ENCODE peak calls at places on chromosomes 4 and X, in seven cellular contexts. E is tibial nerve, D is testis, Q is ovary, T is fibroblast of lung, A is adrenal gland, R is mucosa of descending colon. G is an unnamed sample.

GRCh38 chr4:165151734-165152133 is 39.1 kb upstream of the TMEM192 start:
- DNase-seq in E (no peak), D (no peak), Q (no peak), T (peak), A (no peak), R (no peak), G (no peak)

GRCh38 chr4:125313497-125313896 is 1.3 kb upstream of the FAT4 start:
- DNase-seq in E (no peak), D (peak), Q (no peak), T (peak), A (peak), R (no peak), G (no peak)

GRCh38 chr4:53563824-53564223 is 27.5 kb downstream of the LNX1 start:
- DNase-seq in E (no peak), D (no peak), Q (no peak), T (peak), A (no peak), R (no peak), G (no peak)

GRCh38 chr4:92600638-92601037 is 296.9 kb downstream of the GRID2 start:
- DNase-seq in E (no peak), D (no peak), Q (no peak), T (no peak), A (no peak), R (no peak), G (no peak)

GRCh38 chrX:107857815-107858214 is 32.1 kb downstream of the MID2 start:
- DNase-seq in E (no peak), D (no peak), Q (no peak), T (no peak), A (no peak), R (no peak), G (no peak)

GRCh38 chr4:186347743-186348142 is 81.8 kb downstream of the F11 start:
- DNase-seq in E (no peak), D (no peak), Q (no peak), T (no peak), A (no peak), R (no peak), G (no peak)

GRCh38 chr4:175536852-175537453 is 275.1 kb downstream of the GPM6A start:
- DNase-seq in E (no peak), D (no peak), Q (no peak), T (peak), A (no peak), R (no peak), G (no peak)

GRCh38 chr4:130722370-130722769 is 1626.4 kb downstream of the C4orf33 start:
- DNase-seq in E (no peak), D (no peak), Q (no peak), T (no peak), A (no peak), R (no peak), G (no peak)

GRCh38 chr4:67198757-67199156 is 346.5 kb downstream of the CENPC start:
- DNase-seq in E (no peak), D (peak), Q (no peak), T (no peak), A (no peak), R (no peak), G (no peak)
- TF ChIP-seq CTCF in E (no peak), D (peak), Q (no peak), T (no peak), A (no peak), R (no peak), G (peak)

DNA sequence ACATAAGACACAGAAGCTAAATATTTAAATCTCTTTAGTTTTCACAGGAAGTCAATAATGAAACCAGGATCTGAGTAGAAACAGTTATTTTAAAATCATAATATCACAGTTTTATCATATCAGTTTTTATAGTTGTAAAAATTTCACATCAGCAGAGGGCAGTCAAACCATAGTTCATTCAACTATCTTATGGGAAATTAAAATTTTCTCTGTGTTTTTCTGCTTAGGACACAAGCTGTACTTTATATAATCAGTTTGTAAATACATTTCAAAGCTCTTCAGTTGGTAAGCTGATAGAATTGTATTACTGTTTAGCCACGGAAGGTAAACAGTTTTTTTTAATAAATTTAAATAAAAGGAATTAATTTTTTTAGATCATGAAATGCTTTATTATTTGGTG is 204.8 kb upstream of the NUDT6 start:
- DNase-seq in E (no peak), D (no peak), Q (no peak), T (peak), A (no peak), R (no peak), G (no peak)
- TF ChIP-seq CTCF in E (peak), D (peak), Q (no peak), T (no peak), A (no peak), R (no peak), G (peak)

GRCh38 chrX:126770179-126770578 is 49.4 kb upstream of the PRR32 start:
- DNase-seq in E (no peak), D (peak), Q (no peak), T (no peak), A (peak), R (no peak), G (no peak)
- TF ChIP-seq CTCF in E (peak), D (peak), Q (peak), T (no peak), A (peak), R (no peak), G (peak)

GRCh38 chr4:77582151-77582550 is 23.5 kb upstream of the CXCL13 start:
- DNase-seq in E (no peak), D (no peak), Q (no peak), T (no peak), A (no peak), R (no peak), G (no peak)

GRCh38 chr4:77581724-77582123 is 23.9 kb upstream of the CXCL13 start:
- DNase-seq in E (no peak), D (no peak), Q (no peak), T (peak), A (no peak), R (no peak), G (no peak)

GRCh38 chr4:77579406-77580076 is 26.1 kb upstream of the CXCL13 start:
- DNase-seq in E (no peak), D (no peak), Q (no peak), T (peak), A (no peak), R (no peak), G (no peak)

GRCh38 chr4:77576351-77576750 is 29.3 kb upstream of the CXCL13 start:
- DNase-seq in E (no peak), D (no peak), Q (no peak), T (no peak), A (no peak), R (no peak), G (no peak)

DNA sequence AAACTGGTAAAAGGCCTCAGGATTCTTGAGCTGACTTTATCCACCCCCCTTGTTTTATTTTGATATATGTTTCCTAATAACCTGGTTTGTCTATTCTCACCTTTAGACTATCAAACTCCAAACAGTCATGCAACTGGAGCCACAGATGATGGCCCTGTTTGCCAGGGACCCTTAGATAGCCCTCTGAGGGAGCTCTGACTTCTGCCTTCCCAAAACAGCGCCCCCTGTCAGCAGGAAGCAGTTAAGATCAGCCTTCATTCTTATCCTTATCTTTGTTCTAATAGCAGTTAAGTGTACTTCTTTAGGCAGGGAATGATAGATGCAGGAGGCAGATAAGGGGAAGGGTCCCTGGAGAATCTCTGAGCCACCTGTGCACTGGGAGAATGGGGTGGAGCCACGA is 27.5 kb upstream of the CXCL13 start:
- DNase-seq in E (no peak), D (no peak), Q (no peak), T (no peak), A (no peak), R (no peak), G (no peak)
- TF ChIP-seq CTCF in E (no peak), D (peak), Q (no peak), T (no peak), A (no peak), R (no peak), G (no peak)